ENCODE peak calls at places on chromosomes 2 and 18, in five cellular contexts. One of them, this sample, is unnamed. For H3K4me1 and H3K27me3, the result is how much of the 10 kb centered on the place peaks cover.

GRCh38 chr2:60359569-60359968 is 193.9 kb downstream of the BCL11A start:
- DNase-seq in H1: no peak
- DNase-seq in spleen: no peak
- DNase-seq in Karpas-422: no peak
- DNase-seq in transverse colon: no peak
- DNase-seq in this sample: no peak

GRCh38 chr2:84251651-84252278 is 207.3 kb downstream of the SUCLG1 start:
- DNase-seq in transverse colon: no peak
- DNase-seq in Karpas-422: no peak
- DNase-seq in H1: no peak
- DNase-seq in spleen: no peak
- DNase-seq in this sample: no peak

GRCh38 chr2:109009920-109010610 is 21.0 kb upstream of the EDAR start:
- DNase-seq in H1: no peak
- DNase-seq in spleen: no peak
- DNase-seq in transverse colon: no peak
- DNase-seq in Karpas-422: no peak
- DNase-seq in this sample: no peak

GRCh38 chr2:24724111-24724775 is 68.9 kb downstream of the PTRHD1 start:
- DNase-seq in Karpas-422: no peak
- DNase-seq in transverse colon: no peak
- DNase-seq in H1: no peak
- DNase-seq in spleen: no peak
- DNase-seq in this sample: no peak

GRCh38 chr18:69935319-69936190 is 12.1 kb downstream of the CD226 start:
- DNase-seq in spleen: peak
- DNase-seq in H1: no peak
- DNase-seq in transverse colon: peak
- DNase-seq in Karpas-422: no peak
- DNase-seq in this sample: peak

GRCh38 chr2:154673694-154674093 is 24.8 kb upstream of the KCNJ3 start:
- DNase-seq in H1: no peak
- DNase-seq in Karpas-422: no peak
- DNase-seq in transverse colon: no peak
- DNase-seq in spleen: no peak
- DNase-seq in this sample: no peak

GRCh38 chr18:48622911-48623431 is 84.1 kb downstream of the CTIF start:
- DNase-seq in Karpas-422: no peak
- DNase-seq in spleen: peak
- DNase-seq in transverse colon: no peak
- DNase-seq in H1: no peak
- DNase-seq in this sample: no peak

GRCh38 chr2:9773905-9774239 is 69.4 kb upstream of the TAF1B start:
- DNase-seq in spleen: no peak
- DNase-seq in Karpas-422: no peak
- DNase-seq in H1: no peak
- DNase-seq in transverse colon: no peak
- DNase-seq in this sample: no peak

GRCh38 chr2:42974697-42975357 is 182.4 kb upstream of the HAAO start:
- DNase-seq in Karpas-422: peak
- DNase-seq in H1: peak
- DNase-seq in spleen: peak
- DNase-seq in transverse colon: peak
- DNase-seq in this sample: peak

GRCh38 chr2:231926180-231926741 is at the start of gene NPPC:
- DNase-seq in transverse colon: no peak
- DNase-seq in Karpas-422: peak
- DNase-seq in spleen: peak
- DNase-seq in H1: no peak
- DNase-seq in this sample: no peak

GRCh38 chr18:66168834-66169233 is 418.0 kb downstream of the CDH7 start:
- DNase-seq in H1: no peak
- DNase-seq in Karpas-422: no peak
- DNase-seq in transverse colon: no peak
- DNase-seq in spleen: no peak
- DNase-seq in this sample: no peak

GRCh38 chr2:28359222-28360065 is 33.2 kb upstream of the FOSL2 start:
- DNase-seq in Karpas-422: no peak
- DNase-seq in H1: no peak
- DNase-seq in transverse colon: peak
- DNase-seq in spleen: peak
- DNase-seq in this sample: peak

GRCh38 chr2:118312963-118313756 is 224.9 kb downstream of the INSIG2 start:
- DNase-seq in transverse colon: no peak
- DNase-seq in Karpas-422: no peak
- DNase-seq in spleen: no peak
- DNase-seq in H1: no peak
- DNase-seq in this sample: no peak

GRCh38 chr2:22885245-22885644 is 499.7 kb upstream of the KLHL29 start:
- DNase-seq in H1: no peak
- DNase-seq in transverse colon: no peak
- DNase-seq in Karpas-422: no peak
- DNase-seq in spleen: no peak
- DNase-seq in this sample: no peak

GRCh38 chr2:61632276-61633169 is 94.4 kb upstream of the XPO1 start:
- DNase-seq in transverse colon: no peak
- DNase-seq in spleen: no peak
- DNase-seq in Karpas-422: no peak
- DNase-seq in H1: no peak
- DNase-seq in this sample: no peak

GRCh38 chr2:5740073-5740472 is 47.9 kb downstream of the SOX11 start:
- DNase-seq in spleen: no peak
- DNase-seq in H1: no peak
- DNase-seq in transverse colon: no peak
- DNase-seq in Karpas-422: no peak
- DNase-seq in this sample: no peak

GRCh38 chr18:7164610-7165009 is 47.0 kb upstream of the LAMA1 start:
- DNase-seq in H1: no peak
- DNase-seq in spleen: no peak
- DNase-seq in Karpas-422: peak
- DNase-seq in transverse colon: no peak
- DNase-seq in this sample: no peak

GRCh38 chr2:40606862-40607261 is 155.0 kb upstream of the SLC8A1 start:
- DNase-seq in H1: no peak
- DNase-seq in Karpas-422: no peak
- DNase-seq in transverse colon: no peak
- DNase-seq in spleen: no peak
- DNase-seq in this sample: no peak

GRCh38 chr2:10900216-10901109 is 11.3 kb upstream of the KCNF1 start:
- DNase-seq in spleen: no peak
- DNase-seq in transverse colon: peak
- DNase-seq in Karpas-422: peak
- DNase-seq in H1: no peak
- DNase-seq in this sample: peak

GRCh38 chr2:107312240-107312639 is 426.3 kb upstream of the ST6GAL2 start:
- DNase-seq in spleen: no peak
- DNase-seq in transverse colon: no peak
- DNase-seq in H1: no peak
- DNase-seq in Karpas-422: no peak
- DNase-seq in this sample: no peak
- H3K27ac ChIP-seq in spleen: no peak
- H3K27ac ChIP-seq in transverse colon: no peak
- H3K27ac ChIP-seq in H1: no peak
- H3K27ac ChIP-seq in Karpas-422: no peak
- H3K27ac ChIP-seq in this sample: no peak

GRCh38 chr2:127508621-127509034 is 17.7 kb downstream of the IWS1 start:
- DNase-seq in H1: no peak
- DNase-seq in transverse colon: peak
- DNase-seq in Karpas-422: peak
- DNase-seq in spleen: no peak
- DNase-seq in this sample: peak
- H3K4me1 ChIP-seq in H1: under half
- H3K4me1 ChIP-seq in transverse colon: half or more
- H3K4me1 ChIP-seq in Karpas-422: under half
- H3K4me1 ChIP-seq in spleen: under half
- H3K4me1 ChIP-seq in this sample: under half

GRCh38 chr2:120425014-120425413 is 79.1 kb downstream of the INHBB start:
- DNase-seq in transverse colon: no peak
- DNase-seq in H1: no peak
- DNase-seq in Karpas-422: no peak
- DNase-seq in spleen: peak
- DNase-seq in this sample: no peak
- H3K27me3 ChIP-seq in transverse colon: under half
- H3K27me3 ChIP-seq in H1: under half
- H3K27me3 ChIP-seq in Karpas-422: under half
- H3K27me3 ChIP-seq in spleen: under half
- H3K27me3 ChIP-seq in this sample: under half

GRCh38 chr18:62280058-62280457 is 45.1 kb upstream of the TNFRSF11A start:
- DNase-seq in H1: no peak
- DNase-seq in Karpas-422: no peak
- DNase-seq in transverse colon: no peak
- DNase-seq in spleen: no peak
- DNase-seq in this sample: no peak

GRCh38 chr18:62281684-62282083 is 43.4 kb upstream of the TNFRSF11A start:
- DNase-seq in Karpas-422: no peak
- DNase-seq in spleen: no peak
- DNase-seq in H1: no peak
- DNase-seq in transverse colon: no peak
- DNase-seq in this sample: no peak

GRCh38 chr18:62284637-62285036 is 40.5 kb upstream of the TNFRSF11A start:
- DNase-seq in transverse colon: no peak
- DNase-seq in H1: no peak
- DNase-seq in Karpas-422: no peak
- DNase-seq in spleen: no peak
- DNase-seq in this sample: no peak

GRCh38 chr18:62279561-62279960 is 45.5 kb upstream of the TNFRSF11A start:
- DNase-seq in H1: no peak
- DNase-seq in Karpas-422: no peak
- DNase-seq in transverse colon: no peak
- DNase-seq in spleen: no peak
- DNase-seq in this sample: no peak

GRCh38 chr18:62282188-62282629 is 42.9 kb upstream of the TNFRSF11A start:
- DNase-seq in Karpas-422: no peak
- DNase-seq in H1: no peak
- DNase-seq in transverse colon: no peak
- DNase-seq in spleen: no peak
- DNase-seq in this sample: no peak
- H3K27ac ChIP-seq in Karpas-422: no peak
- H3K27ac ChIP-seq in H1: no peak
- H3K27ac ChIP-seq in transverse colon: no peak
- H3K27ac ChIP-seq in spleen: no peak
- H3K27ac ChIP-seq in this sample: no peak

GRCh38 chr2:142041996-142042395 is 88.8 kb downstream of the LRP1B start:
- DNase-seq in H1: no peak
- DNase-seq in spleen: no peak
- DNase-seq in transverse colon: no peak
- DNase-seq in Karpas-422: no peak
- DNase-seq in this sample: no peak

GRCh38 chr2:142038826-142039225 is 92.0 kb downstream of the LRP1B start:
- DNase-seq in H1: no peak
- DNase-seq in spleen: no peak
- DNase-seq in Karpas-422: no peak
- DNase-seq in transverse colon: no peak
- DNase-seq in this sample: no peak

GRCh38 chr2:142042536-142043199 is 88.1 kb downstream of the LRP1B start:
- DNase-seq in spleen: no peak
- DNase-seq in Karpas-422: no peak
- DNase-seq in transverse colon: no peak
- DNase-seq in H1: no peak
- DNase-seq in this sample: no peak

GRCh38 chr2:142040554-142040953 is 90.3 kb downstream of the LRP1B start:
- DNase-seq in transverse colon: no peak
- DNase-seq in Karpas-422: no peak
- DNase-seq in spleen: no peak
- DNase-seq in H1: no peak
- DNase-seq in this sample: no peak

DNA sequence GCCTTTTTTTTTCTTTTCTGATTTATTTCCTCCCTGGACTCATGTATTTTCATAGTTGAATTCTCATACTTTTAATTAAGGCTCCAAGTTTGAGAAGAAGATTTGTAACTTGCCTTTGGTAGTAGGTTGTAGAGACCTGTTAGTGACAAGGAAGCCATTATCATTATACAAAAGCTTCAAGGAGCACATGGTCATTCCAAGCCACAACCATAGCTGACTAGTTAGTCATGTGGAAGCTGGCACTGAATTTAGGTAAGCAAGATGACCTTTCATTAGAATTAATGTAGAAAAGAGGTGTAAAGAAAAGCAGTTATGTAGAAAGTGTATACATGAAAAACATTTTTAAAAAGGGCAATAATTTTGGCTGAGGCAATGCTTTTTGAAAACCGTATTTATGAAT is 89.7 kb downstream of the LRP1B start:
- DNase-seq in spleen: no peak
- DNase-seq in transverse colon: no peak
- DNase-seq in H1: no peak
- DNase-seq in Karpas-422: no peak
- DNase-seq in this sample: no peak
- H3K4me1 ChIP-seq in spleen: under half
- H3K4me1 ChIP-seq in transverse colon: under half
- H3K4me1 ChIP-seq in H1: under half
- H3K4me1 ChIP-seq in Karpas-422: under half
- H3K4me1 ChIP-seq in this sample: under half